ENCODE peak calls at places on chromosomes 7 and 10, in ten cellular contexts. U, D, L, R, Y, G, M, T, P and S are unnamed samples.

GRCh38 chr7:82036146-82036886 is 266.5 kb upstream of the HGF start:
- DNase-seq in U (no peak), D (no peak), L (no peak), R (no peak), Y (no peak), G (peak), M (no peak), T (no peak), P (no peak), S (no peak)

GRCh38 chr10:132329565-132330485 is 2.2 kb upstream of the LRRC27 start:
- DNase-seq in U (peak), D (no peak), L (no peak), R (no peak), Y (peak), G (peak), M (no peak), T (no peak), P (no peak), S (no peak)

GRCh38 chr7:47405286-47405904 is 176.5 kb downstream of the TNS3 start:
- DNase-seq in U (no peak), D (no peak), L (no peak), R (no peak), Y (no peak), G (no peak), M (no peak), T (no peak), P (no peak), S (no peak)

GRCh38 chr7:132988117-132988516 is 93.8 kb downstream of the CHCHD3 start:
- DNase-seq in U (no peak), D (no peak), L (no peak), R (no peak), Y (no peak), G (no peak), M (no peak), T (no peak), P (no peak), S (no peak)

GRCh38 chr10:6136215-6137201 is 47.7 kb downstream of the RBM17 start:
- DNase-seq in U (no peak), D (no peak), L (no peak), R (no peak), Y (peak), G (peak), M (peak), T (no peak), P (no peak), S (no peak)

GRCh38 chr10:22436526-22436892 is 91.2 kb downstream of the SPAG6 start:
- DNase-seq in U (no peak), D (peak), L (no peak), R (no peak), Y (no peak), G (no peak), M (no peak), T (no peak), P (no peak), S (peak)

GRCh38 chr10:63666836-63667383 is 145.7 kb downstream of the REEP3 start:
- DNase-seq in U (no peak), D (no peak), L (no peak), R (no peak), Y (no peak), G (peak), M (no peak), T (no peak), P (no peak), S (no peak)

GRCh38 chr7:150410131-150410530 is 31.0 kb downstream of the ZNF775 start:
- DNase-seq in U (no peak), D (no peak), L (no peak), R (no peak), Y (peak), G (no peak), M (no peak), T (peak), P (no peak), S (no peak)

DNA sequence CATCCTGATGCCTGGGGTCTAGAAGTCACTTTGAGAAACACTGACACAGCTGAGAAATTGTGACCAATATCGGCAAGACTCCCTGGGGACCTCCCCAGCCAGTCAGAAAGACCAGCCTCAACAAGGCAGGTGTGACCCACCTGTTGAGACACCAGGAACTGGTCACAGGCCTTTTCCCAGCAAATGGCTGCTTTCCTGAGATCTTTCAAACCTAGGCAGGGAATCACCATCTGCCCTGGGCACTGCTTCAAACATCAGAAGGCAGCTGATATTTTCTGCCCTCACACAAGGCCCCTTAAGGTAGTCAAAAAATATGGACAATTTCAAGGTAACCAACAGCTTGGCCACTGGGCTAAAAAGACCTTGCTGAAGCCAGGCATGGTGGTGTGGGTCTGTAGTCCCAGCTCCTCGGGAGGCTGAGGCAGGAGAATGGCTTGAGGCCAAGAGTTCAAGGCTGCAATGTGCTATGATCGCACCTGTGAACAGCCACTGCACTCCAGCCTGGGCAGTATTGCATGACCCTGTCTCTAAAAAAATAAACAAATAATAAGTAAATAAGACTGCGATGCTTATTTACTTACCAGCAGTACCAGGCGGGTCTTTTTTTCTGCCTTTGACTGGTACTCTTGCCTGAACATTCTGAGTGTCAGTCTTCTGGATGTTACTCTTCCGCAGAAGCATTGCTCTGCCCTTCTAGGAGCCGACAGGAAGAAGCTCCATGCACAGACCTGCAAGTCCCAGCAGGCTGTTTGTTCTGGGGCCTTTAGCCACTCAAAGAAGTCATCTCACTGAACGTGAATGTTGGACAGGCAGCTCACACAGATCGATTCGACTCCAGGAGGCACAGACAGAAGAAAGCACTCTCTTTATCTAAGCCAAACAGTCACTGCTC is 59.7 kb downstream of the SORBS1 start:
- DNase-seq in U (no peak), D (no peak), L (no peak), R (no peak), Y (no peak), G (no peak), M (no peak), T (no peak), P (peak), S (no peak)
- TF ChIP-seq POLR2A in U (no peak), D (no peak), L (no peak), R (no peak), Y (no peak), G (no peak), M (no peak), T (no peak), P (no peak), S (no peak)

GRCh38 chr7:33807779-33808482 is 97.4 kb upstream of the BMPER start:
- DNase-seq in U (peak), D (no peak), L (no peak), R (peak), Y (no peak), G (peak), M (no peak), T (no peak), P (peak), S (peak)
- H3K27ac ChIP-seq in U (peak), D (no peak), L (no peak), R (no peak), Y (no peak), G (no peak), M (no peak), T (no peak), P (no peak), S (no peak)

GRCh38 chr7:66758964-66759628 is 18.6 kb downstream of the RABGEF1 start:
- DNase-seq in U (no peak), D (no peak), L (no peak), R (no peak), Y (no peak), G (no peak), M (no peak), T (no peak), P (no peak), S (no peak)
- TF ChIP-seq POLR2A in U (no peak), D (no peak), L (no peak), R (no peak), Y (no peak), G (no peak), M (no peak), T (no peak), P (no peak), S (no peak)

DNA sequence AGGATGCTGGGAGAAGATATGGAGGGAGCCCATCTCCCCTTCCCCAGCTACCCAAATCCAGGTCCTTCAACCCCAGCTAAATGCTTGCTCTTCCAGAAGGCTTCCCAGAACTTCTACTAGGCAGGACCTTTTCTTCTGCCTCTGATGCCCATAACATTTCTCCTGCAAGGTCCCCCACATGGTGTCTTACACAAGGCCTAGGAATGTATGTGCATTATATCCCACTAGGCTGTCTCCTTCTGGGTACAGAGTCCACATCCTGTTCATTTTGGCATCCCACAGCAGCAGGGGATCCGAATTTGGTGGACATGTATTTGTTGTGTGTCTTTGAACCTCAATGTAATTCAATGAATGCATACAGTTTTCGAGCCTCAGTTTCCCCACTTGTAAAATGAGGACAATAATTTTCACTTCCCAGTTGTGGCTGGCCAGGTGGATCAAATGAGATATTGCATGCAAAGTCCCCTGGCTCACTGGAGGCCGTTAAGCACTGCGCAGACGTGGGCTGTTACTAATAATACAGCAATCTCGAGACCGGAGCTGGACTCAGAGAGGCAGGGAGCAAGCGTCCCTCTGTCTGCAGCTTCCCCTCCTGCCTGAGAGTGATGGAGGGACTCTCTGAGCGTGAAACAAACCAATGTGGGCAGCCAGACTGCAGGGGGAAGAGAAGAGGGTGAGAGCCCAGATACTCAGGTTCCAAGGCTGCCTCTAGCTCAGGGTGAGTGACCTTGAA is 18.6 kb upstream of the YWHAG start:
- DNase-seq in U (peak), D (no peak), L (no peak), R (no peak), Y (no peak), G (peak), M (peak), T (peak), P (peak), S (no peak)
- H3K27ac ChIP-seq in U (peak), D (no peak), L (no peak), R (no peak), Y (no peak), G (no peak), M (no peak), T (no peak), P (no peak), S (no peak)